ENCODE peak calls at places on chromosome 6, in nine cellular contexts. V is activated T-helper 1 cell treated with anti-CD3 and anti-CD28 coated beads, Interleukin-2, amount 50 U/mL, for 16 hours; Z is retinal pigment epithelial cell; Q is stimulated activated CD4-positive, alpha-beta T cell treated with anti-CD3 and anti-CD28 coated beads, Interleukin-12 subunit alpha, Interleukin-12 subunit beta, amount 100 ng/mL, for 48 hours; A is activated T-cell treated with anti-CD3 and anti-CD28 coated beads for 24 hours; B is WTC11; I is smooth muscle cell of the brain vasculature; C is NCI-H774; T is DMS79. U is an unnamed sample.
A peak's percentile ranks its signal among the peaks of the same experiment; 100 is the strongest.

GRCh38 chr6:54874349-54875048 is 27.9 kb downstream of the FAM83B start:
- DNase-seq in I (no peak), Q (no peak), A (no peak), T (no peak), B (no peak), Z (no peak), C (no peak), V (no peak), U (no peak)

GRCh38 chr6:1059596-1059995 is 252.3 kb upstream of the FOXQ1 start:
- DNase-seq in V (no peak), Q (no peak), A (no peak), Z (no peak), T (no peak), C (no peak), B (no peak), I (no peak), U (no peak)

GRCh38 chr6:131136021-131136847 is 967 bp downstream of the AKAP7 start:
- DNase-seq in Q (no peak), B (no peak), Z (no peak), T (no peak), C (no peak), I (peak; percentile 24), V (no peak), A (no peak), U (peak; percentile 48)

GRCh38 chr6:5125152-5126006 is 40.2 kb downstream of the PPP1R3G start:
- DNase-seq in Z (no peak), I (no peak), B (no peak), Q (no peak), V (no peak), A (no peak), T (no peak), C (no peak), U (peak; percentile 47)

GRCh38 chr6:40918035-40918651 is 120.9 kb downstream of the UNC5CL start:
- DNase-seq in T (no peak), B (no peak), Z (no peak), I (no peak), C (no peak), A (no peak), V (no peak), Q (no peak), U (no peak)

GRCh38 chr6:35471836-35472345 is 3.7 kb downstream of the RPL10A start:
- DNase-seq in Z (no peak), B (no peak), C (no peak), I (no peak), Q (no peak), A (no peak), T (no peak), V (no peak), U (no peak)

GRCh38 chr6:105272783-105273182 is 93.0 kb upstream of the POPDC3 start:
- DNase-seq in T (peak; percentile 2), B (peak; percentile 38), A (no peak), C (no peak), Z (peak; percentile 41), Q (no peak), V (no peak), I (no peak), U (peak; percentile 14)

GRCh38 chr6:39755231-39755630 is 30.0 kb upstream of the KIF6 start:
- DNase-seq in A (no peak), C (no peak), V (no peak), I (no peak), Z (no peak), B (no peak), T (no peak), Q (no peak), U (no peak)

GRCh38 chr6:2763876-2764540 is 1.2 kb upstream of the WRNIP1 start:
- DNase-seq in A (no peak), Q (no peak), T (no peak), Z (no peak), V (no peak), B (no peak), C (no peak), I (no peak), U (no peak)

GRCh38 chr6:101614774-101615173 is 221.3 kb downstream of the GRIK2 start:
- DNase-seq in V (no peak), I (no peak), Z (peak; percentile 98), Q (no peak), A (no peak), T (no peak), B (no peak), C (no peak), U (peak; percentile 12)

GRCh38 chr6:78629154-78629721 is 238.1 kb upstream of the IRAK1BP1 start:
- DNase-seq in Z (no peak), T (no peak), C (no peak), A (no peak), I (peak; percentile 15), B (peak; percentile 56), Q (no peak), V (no peak), U (peak; percentile 52)

GRCh38 chr6:106122941-106123337 is 36.8 kb downstream of the PRDM1 start:
- DNase-seq in B (no peak), C (no peak), Q (no peak), I (no peak), V (no peak), T (no peak), A (no peak), Z (no peak), U (no peak)

GRCh38 chr6:48624631-48625030 is 513.6 kb upstream of the PTCHD4 start:
- DNase-seq in T (no peak), I (no peak), Z (no peak), C (no peak), V (no peak), A (no peak), B (no peak), Q (no peak), U (no peak)

GRCh38 chr6:48817714-48818113 is 645.3 kb downstream of the MMUT start:
- DNase-seq in I (no peak), T (no peak), B (no peak), C (no peak), A (no peak), Q (no peak), V (no peak), Z (no peak), U (peak; percentile 7)

GRCh38 chr6:163585932-163586437 is 171.5 kb downstream of the QKI start:
- DNase-seq in Q (no peak), B (no peak), A (no peak), Z (peak; percentile 43), T (no peak), V (no peak), I (peak; percentile 47), C (no peak), U (peak; percentile 80)

GRCh38 chr6:139538366-139538765 is 163.9 kb upstream of the CITED2 start:
- DNase-seq in Z (no peak), A (no peak), C (no peak), Q (no peak), B (no peak), I (no peak), T (no peak), V (no peak), U (no peak)

GRCh38 chr6:1798303-1798964 is 188.7 kb downstream of the FOXC1 start:
- DNase-seq in V (no peak), C (no peak), I (no peak), Z (no peak), B (no peak), A (no peak), T (no peak), Q (no peak), U (no peak)

GRCh38 chr6:146857960-146858308 is 259.2 kb downstream of the ADGB start:
- DNase-seq in Q (no peak), T (no peak), C (peak; percentile 26), Z (no peak), A (no peak), V (no peak), I (peak; percentile 93), B (peak; percentile 12), U (peak; percentile 31)

GRCh38 chr6:157020398-157021266 is 243.5 kb downstream of the ARID1B start:
- DNase-seq in B (peak; percentile 66), Z (no peak), A (no peak), Q (peak; percentile 55), T (peak; percentile 55), I (no peak), C (peak; percentile 72), V (peak; percentile 31), U (peak; percentile 57)

GRCh38 chr6:53432318-53433161 is 83.8 kb upstream of the ELOVL5 start:
- DNase-seq in T (no peak), I (peak; percentile 90), B (no peak), A (no peak), V (no peak), Z (peak; percentile 70), C (peak; percentile 3), Q (no peak), U (peak; percentile 53)

GRCh38 chr6:55176958-55177357 is 2.6 kb downstream of the HCRTR2 start:
- DNase-seq in Q (no peak), V (no peak), I (no peak), B (no peak), T (no peak), C (no peak), A (no peak), Z (no peak), U (no peak)

GRCh38 chr6:35419431-35419830 is 32.7 kb upstream of the FANCE start:
- DNase-seq in V (no peak), B (no peak), T (no peak), C (no peak), Q (no peak), A (no peak), Z (no peak), I (peak; percentile 72), U (peak; percentile 37)

GRCh38 chr6:14841901-14842421 is 403.9 kb upstream of the JARID2 start:
- DNase-seq in Q (no peak), V (no peak), I (no peak), A (no peak), T (no peak), B (no peak), Z (no peak), C (no peak), U (peak; percentile 86)

GRCh38 chr6:121237859-121238258 is 96.4 kb downstream of the TBC1D32 start:
- DNase-seq in Z (no peak), T (no peak), A (no peak), V (no peak), C (no peak), Q (no peak), I (no peak), B (no peak), U (no peak)

GRCh38 chr6:113871975-113872374 is 14.8 kb downstream of the MARCKS start:
- DNase-seq in Z (no peak), I (no peak), T (no peak), V (no peak), Q (no peak), B (no peak), A (no peak), C (no peak), U (no peak)

GRCh38 chr6:158376650-158377081 is 64.4 kb downstream of the TULP4 start:
- DNase-seq in B (no peak), Z (no peak), Q (no peak), I (no peak), A (no peak), T (no peak), V (no peak), C (no peak), U (peak; percentile 90)

GRCh38 chr6:52115891-52116604 is 28.6 kb upstream of the PKHD1 start:
- DNase-seq in I (no peak), Z (no peak), V (no peak), Q (no peak), T (no peak), A (no peak), B (no peak), C (no peak), U (no peak)

GRCh38 chr6:39302669-39303424 is 11.4 kb downstream of the KCNK17 start:
- DNase-seq in V (peak; percentile 82), B (peak; percentile 95), I (peak; percentile 10), Q (peak; percentile 78), Z (peak; percentile 12), T (no peak), A (peak; percentile 81), C (peak; percentile 75), U (peak; percentile 89)

GRCh38 chr6:14386263-14386981 is 268.9 kb downstream of the CD83 start:
- DNase-seq in V (no peak), A (no peak), C (no peak), I (no peak), T (no peak), B (no peak), Z (no peak), Q (no peak), U (no peak)

GRCh38 chr6:137230547-137230946 is 11.4 kb upstream of the IFNGR1 start:
- DNase-seq in C (no peak), Z (no peak), B (no peak), V (no peak), Q (no peak), A (no peak), T (no peak), I (no peak), U (no peak)

GRCh38 chr6:16472349-16473069 is 234.1 kb downstream of the GMPR start:
- DNase-seq in V (no peak), Q (no peak), I (no peak), A (no peak), C (no peak), T (no peak), B (no peak), Z (no peak), U (peak; percentile 28)